ENCODE peak calls at places on chromosomes 6 and 20, in five cellular contexts. V is naive thymus-derived CD4-positive, alpha-beta T cell; D is HTR-8/SVneo; U is T-cell; K is T follicular helper cell. T is an unnamed sample.
A peak's percentile ranks its signal among the peaks of the same experiment; 100 is the strongest.

GRCh38 chr20:33772439-33772838 is 38.7 kb upstream of the CHMP4B start:
- DNase-seq in U (no peak), D (no peak), V (no peak), K (no peak), T (no peak)

GRCh38 chr20:62828551-62829230 is 11.8 kb downstream of the COL9A3 start:
- DNase-seq in K (no peak), V (no peak), D (no peak), U (no peak), T (no peak)

GRCh38 chr6:66210964-66211363 is 503.9 kb upstream of the EYS start:
- DNase-seq in V (no peak), D (no peak), U (no peak), K (no peak), T (no peak)

GRCh38 chr20:46438156-46438750 is 31.8 kb upstream of the ELMO2 start:
- DNase-seq in D (peak; percentile 87), V (peak; percentile 29), K (peak; percentile 3), U (no peak), T (peak; percentile 25)

GRCh38 chr6:33088931-33089640 is 13.3 kb downstream of the HLA-DPB1 start:
- DNase-seq in U (no peak), K (no peak), V (no peak), D (no peak), T (no peak)

GRCh38 chr20:38542994-38543906 is 37.7 kb upstream of the ADIG start:
- DNase-seq in U (no peak), K (no peak), V (no peak), D (no peak), T (no peak)

GRCh38 chr20:36845288-36845969 is 30.5 kb upstream of the TLDC2 start:
- DNase-seq in U (no peak), D (no peak), V (no peak), K (no peak), T (peak; percentile 94)

GRCh38 chr20:4151991-4152695 is 136.8 kb upstream of the RNF24 start:
- DNase-seq in V (no peak), D (no peak), K (no peak), U (no peak), T (no peak)

GRCh38 chr20:48523191-48523757 is 304.5 kb downstream of the PREX1 start:
- DNase-seq in U (no peak), V (no peak), D (peak; percentile 90), K (no peak), T (no peak)

T was measured in COR-L47.